ENCODE peak calls at places on chromosomes 6 and 20, in six cellular contexts. I is HepG2, O is PC-3, P is fibroblast of lung, C is endothelial cell of umbilical vein, X is OCI-LY7. Q is an unnamed sample.

GRCh38 chr6:35311390-35312075 is 13.9 kb downstream of the DEF6 start:
- DNase-seq in I (no peak), P (no peak), C (no peak), X (peak; percentile 82), O (no peak), Q (peak; percentile 63)

GRCh38 chr6:106110167-106110826 is 24.2 kb downstream of the PRDM1 start:
- DNase-seq in C (no peak), I (no peak), P (no peak), O (no peak), X (no peak), Q (no peak)

GRCh38 chr20:38635721-38636285 is 34.2 kb downstream of the ARHGAP40 start:
- DNase-seq in C (no peak), O (peak; percentile 79), P (peak; percentile 24), I (no peak), X (peak; percentile 31), Q (no peak)

GRCh38 chr6:137341721-137342195 is 122.6 kb upstream of the IFNGR1 start:
- DNase-seq in P (peak; percentile 91), C (no peak), O (peak; percentile 59), X (peak; percentile 47), I (no peak), Q (no peak)

GRCh38 chr20:47527004-47527800 is 25.5 kb downstream of the NCOA3 start:
- DNase-seq in X (no peak), I (no peak), O (peak; percentile 27), P (no peak), C (no peak), Q (no peak)

GRCh38 chr6:166655713-166656265 is 28.7 kb upstream of the RPS6KA2 start:
- DNase-seq in P (no peak), I (no peak), X (no peak), C (no peak), O (no peak), Q (no peak)

GRCh38 chr20:33172781-33173180 is 4.8 kb downstream of the BPIFA2 start:
- DNase-seq in P (no peak), I (no peak), X (no peak), C (no peak), O (no peak), Q (no peak)

GRCh38 chr20:46176744-46177378 is 58.7 kb downstream of the CD40 start:
- DNase-seq in P (no peak), C (no peak), X (no peak), I (no peak), O (no peak), Q (no peak)

GRCh38 chr20:53914861-53915458 is 155.4 kb downstream of the BCAS1 start:
- DNase-seq in P (no peak), X (peak; percentile 55), O (no peak), I (no peak), C (peak; percentile 39), Q (no peak)

GRCh38 chr6:141752677-141753076 is 380.0 kb upstream of the GJE1 start:
- DNase-seq in I (no peak), P (peak; percentile 30), O (no peak), X (no peak), C (no peak), Q (no peak)
- H2AFZ ChIP-seq in I (no peak overlapping the region), P (no peak overlapping the region), O (no peak overlapping the region), X (no peak overlapping the region), C (no peak overlapping the region), Q (no peak overlapping the region)

DNA sequence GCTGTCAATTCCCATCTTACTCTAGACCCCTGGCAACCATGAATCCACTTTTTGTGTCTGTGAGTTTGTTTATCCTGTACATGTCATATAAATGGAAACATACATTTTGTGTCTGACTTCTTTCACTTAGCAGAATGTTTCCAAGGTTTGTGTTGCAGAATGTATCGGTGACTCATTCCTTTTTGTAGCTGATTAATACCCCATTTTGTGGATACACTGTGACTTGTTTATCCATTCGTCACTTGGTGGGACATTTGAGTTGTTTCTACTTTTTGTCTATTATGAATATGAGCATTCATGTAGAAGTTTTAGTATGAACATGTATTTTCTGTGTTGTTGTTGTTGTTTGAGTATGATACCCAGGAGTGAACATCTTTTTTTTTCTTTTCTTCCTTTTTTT is 21.4 kb downstream of the CDYL start:
- DNase-seq in I (no peak), P (peak; percentile 60), O (no peak), C (no peak), X (no peak), Q (no peak)
- TF ChIP-seq CTCF in I (no peak), P (no peak), O (no peak), C (no peak), X (no peak), Q (no peak)

GRCh38 chr6:52305385-52305784 is 20.8 kb upstream of the MCM3 start:
- DNase-seq in P (no peak), C (peak; percentile 21), I (no peak), X (no peak), O (no peak), Q (no peak)

GRCh38 chr6:52301326-52301725 is 16.8 kb upstream of the MCM3 start:
- DNase-seq in X (no peak), O (no peak), C (no peak), I (no peak), P (no peak), Q (no peak)

GRCh38 chr6:52304917-52305316 is 20.4 kb upstream of the MCM3 start:
- DNase-seq in I (no peak), P (peak; percentile 11), O (no peak), X (peak; percentile 59), C (no peak), Q (peak; percentile 69)

GRCh38 chr6:52300489-52300931 is 16.0 kb upstream of the MCM3 start:
- DNase-seq in X (no peak), C (no peak), I (no peak), O (no peak), P (no peak), Q (no peak)

GRCh38 chr6:52303178-52303577 is 18.6 kb upstream of the MCM3 start:
- DNase-seq in C (no peak), X (no peak), I (no peak), P (no peak), O (no peak), Q (no peak)
- H2AFZ ChIP-seq in C (no peak overlapping the region), X (peak overlapping the region; percentile 18), I (peak overlapping the region; percentile 18), P (no peak overlapping the region), O (no peak overlapping the region), Q (no peak overlapping the region)

GRCh38 chr20:13995841-13996240 is 525 bp downstream of the MACROD2 start:
- DNase-seq in O (peak; percentile 61), I (no peak), P (no peak), C (peak; percentile 12), X (no peak), Q (peak; percentile 61)
- TF ChIP-seq CTCF in O (no peak), I (no peak), P (no peak), C (no peak), X (no peak), Q (no peak)

DNA sequence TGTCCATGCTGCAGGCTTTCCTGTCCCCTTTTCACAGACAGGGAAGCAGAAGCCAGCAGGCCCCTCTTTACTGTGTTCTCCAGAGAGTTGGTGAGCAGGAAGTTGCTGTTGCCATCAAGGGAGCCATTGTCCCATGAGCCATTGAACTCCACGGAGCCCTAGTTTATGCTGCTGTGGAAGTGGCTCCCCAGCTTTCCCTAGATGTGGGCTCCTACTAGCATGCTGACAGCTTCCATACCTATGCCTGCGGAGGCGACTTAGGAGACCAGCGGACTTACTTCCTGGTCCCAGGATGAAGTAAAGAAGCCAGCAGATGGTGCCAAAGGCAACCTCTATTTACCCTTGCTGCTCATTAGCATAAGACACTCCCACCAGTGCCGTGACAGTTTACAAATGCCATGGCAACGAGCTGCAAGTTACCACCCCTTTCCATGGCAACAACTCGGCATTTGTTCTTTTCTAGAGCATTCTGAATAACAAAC is 30.8 kb upstream of the FKBP1A start:
- DNase-seq in P (peak; percentile 79), C (peak; percentile 37), X (peak; percentile 34), O (peak; percentile 53), I (peak; percentile 92), Q (no peak)
- H2AFZ ChIP-seq in P (peak overlapping the region; percentile 40), C (no peak overlapping the region), X (no peak overlapping the region), O (no peak overlapping the region), I (peak overlapping the region; percentile 73), Q (peak overlapping the region; percentile 78)

DNA sequence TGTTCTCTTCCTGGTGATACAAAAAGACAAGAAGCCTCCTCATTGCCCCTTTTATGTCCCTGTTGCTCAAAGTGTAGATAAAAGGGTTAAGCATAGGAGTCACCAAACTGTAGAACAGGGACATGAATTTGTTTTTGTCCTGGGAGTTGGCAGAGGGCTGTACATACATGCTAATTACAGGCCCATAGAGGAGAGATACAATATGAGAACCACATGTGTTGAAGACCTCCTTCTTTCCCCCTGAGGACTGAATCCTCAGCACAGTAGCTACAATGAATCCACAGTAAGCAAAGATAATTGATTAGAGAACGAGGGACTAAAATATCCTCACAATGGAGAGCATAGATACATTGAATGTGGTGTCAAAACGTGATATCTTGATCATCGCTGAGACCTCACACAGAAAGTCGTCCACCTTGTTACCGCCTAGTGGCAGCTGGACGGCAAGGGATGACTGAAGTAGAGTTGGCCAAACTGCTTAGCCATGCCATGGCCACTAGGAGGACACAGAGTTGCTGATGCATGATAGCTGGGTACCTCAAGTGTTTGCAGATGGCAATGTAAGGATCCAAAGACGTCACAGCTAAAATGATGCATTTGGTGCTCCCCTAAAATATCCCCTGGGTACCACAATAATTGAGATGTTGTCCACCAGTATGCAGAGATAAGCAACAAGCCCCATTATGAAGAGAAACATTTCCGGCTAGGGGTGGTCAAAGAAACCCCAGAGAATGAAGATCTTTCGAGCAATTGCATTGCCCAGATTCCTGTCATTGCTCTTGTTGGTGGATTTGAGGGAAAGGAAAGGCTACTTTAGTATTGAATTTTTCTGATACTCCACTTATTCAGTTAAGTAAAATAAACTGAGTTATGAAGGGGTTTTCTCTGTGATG is 15.0 kb downstream of the OR2B3 start:
- DNase-seq in C (peak; percentile 25), X (peak; percentile 12), I (peak; percentile 61), P (no peak), O (peak; percentile 70), Q (peak; percentile 50)
- TF ChIP-seq CTCF in C (peak; percentile 53), X (peak; percentile 63), I (peak; percentile 86), P (no peak), O (peak; percentile 85), Q (peak; percentile 52)

GRCh38 chr6:161743526-161744196 is 469.8 kb upstream of the AGPAT4 start:
- DNase-seq in O (no peak), C (no peak), P (no peak), X (no peak), I (no peak), Q (no peak)

GRCh38 chr6:161745128-161745527 is 471.3 kb upstream of the AGPAT4 start:
- DNase-seq in C (no peak), I (no peak), O (no peak), P (no peak), X (no peak), Q (no peak)

GRCh38 chr6:161744211-161745067 is 470.6 kb upstream of the AGPAT4 start:
- DNase-seq in P (peak; percentile 5), C (peak; percentile 38), O (no peak), X (no peak), I (no peak), Q (no peak)

GRCh38 chr6:161748535-161749386 is 474.9 kb upstream of the AGPAT4 start:
- DNase-seq in I (peak; percentile 28), O (peak; percentile 47), C (peak; percentile 5), P (peak; percentile 33), X (peak; percentile 19), Q (no peak)

DNA sequence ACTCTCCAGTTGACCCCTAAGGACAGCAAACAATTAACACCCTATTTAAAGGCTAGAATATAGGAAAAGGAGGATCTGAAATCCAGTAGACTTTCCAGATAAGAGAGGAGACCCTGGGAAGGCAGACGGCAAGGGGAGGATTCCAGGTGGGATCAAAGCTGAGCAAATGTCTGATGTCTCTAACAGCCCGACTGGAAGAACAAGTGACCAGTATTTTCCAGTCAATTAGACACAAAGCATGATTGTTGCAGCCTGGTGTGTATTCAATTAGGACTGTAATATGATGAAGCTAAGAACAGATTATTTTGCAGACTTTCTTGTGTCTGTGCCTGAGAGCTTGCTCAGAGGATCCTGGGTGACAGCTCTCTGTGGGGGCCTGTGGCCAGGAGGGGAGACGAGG is 471.7 kb upstream of the AGPAT4 start:
- DNase-seq in C (no peak), P (no peak), X (no peak), I (no peak), O (no peak), Q (no peak)
- H2AFZ ChIP-seq in C (no peak overlapping the region), P (no peak overlapping the region), X (no peak overlapping the region), I (no peak overlapping the region), O (peak overlapping the region; percentile 44), Q (no peak overlapping the region)

GRCh38 chr6:104789770-104790190 is 69.9 kb downstream of the HACE1 start:
- DNase-seq in O (peak; percentile 48), I (peak; percentile 18), P (peak; percentile 58), C (peak; percentile 52), X (peak; percentile 48), Q (peak; percentile 3)
- TF ChIP-seq CTCF in O (peak; percentile 60), I (peak; percentile 46), P (no peak), C (no peak), X (peak; percentile 85), Q (peak; percentile 17)